ENCODE peak calls at places on chromosomes 4 and X, in four cellular contexts. U, I, Z and J are unnamed samples.
A peak's percentile ranks its signal among the peaks of the same experiment; 100 is the strongest.

GRCh38 chr4:8368061-8368481 is 72.5 kb downstream of the ACOX3 start:
- DNase-seq in U (no peak), I (no peak), Z (no peak), J (no peak)

GRCh38 chrX:72029473-72030411 is 102.0 kb downstream of the RTL5 start:
- DNase-seq in U (peak; percentile 17), I (no peak), Z (no peak), J (no peak)

GRCh38 chr4:102614801-102615200 is 113.6 kb downstream of the NFKB1 start:
- DNase-seq in U (no peak), I (no peak), Z (peak; percentile 26), J (no peak)

GRCh38 chr4:139692300-139693012 is 26.8 kb downstream of the MGST2 start:
- DNase-seq in U (no peak), I (no peak), Z (no peak), J (no peak)

GRCh38 chr4:8079916-8080753 is 78.5 kb downstream of the ABLIM2 start:
- DNase-seq in U (no peak), I (no peak), Z (no peak), J (no peak)

GRCh38 chr4:151850751-151851150 is 89.9 kb upstream of the GATB start:
- DNase-seq in U (peak; percentile 11), I (no peak), Z (no peak), J (no peak)

GRCh38 chr4:174865418-174865985 is 36.5 kb upstream of the GLRA3 start:
- DNase-seq in U (no peak), I (no peak), Z (no peak), J (no peak)

GRCh38 chrX:3346436-3347329 is at the start of gene MXRA5:
- DNase-seq in U (peak; percentile 15), I (no peak), Z (no peak), J (no peak)

GRCh38 chr4:76895619-76896018 is 2.3 kb downstream of the SOWAHB start:
- DNase-seq in U (no peak), I (no peak), Z (no peak), J (no peak)

GRCh38 chr4:24472514-24473308 is 111.6 kb downstream of the DHX15 start:
- DNase-seq in U (peak; percentile 85), I (peak; percentile 65), Z (peak; percentile 43), J (peak; percentile 75)

GRCh38 chrX:12779534-12779933 is 11.7 kb upstream of the PRPS2 start:
- DNase-seq in U (no peak), I (no peak), Z (no peak), J (no peak)

GRCh38 chr4:148369919-148370318 is 72.3 kb downstream of the NR3C2 start:
- DNase-seq in U (no peak), I (no peak), Z (no peak), J (no peak)

GRCh38 chrX:128906753-128907152 is 616.5 kb downstream of the SMARCA1 start:
- DNase-seq in U (no peak), I (no peak), Z (no peak), J (no peak)

GRCh38 chr4:87108142-87108546 is 112.3 kb downstream of the KLHL8 start:
- DNase-seq in U (peak; percentile 90), I (peak; percentile 20), Z (no peak), J (no peak)

GRCh38 chr4:62133498-62133897 is 933.4 kb downstream of the ADGRL3 start:
- DNase-seq in U (no peak), I (no peak), Z (no peak), J (no peak)

GRCh38 chrX:54064564-54064963 is 20.3 kb upstream of the PHF8 start:
- DNase-seq in U (no peak), I (no peak), Z (no peak), J (no peak)

GRCh38 chr4:146224331-146224966 is 10.1 kb downstream of the REELD1 start:
- DNase-seq in U (no peak), I (no peak), Z (no peak), J (no peak)

GRCh38 chr4:34178476-34178875 is 2065.8 kb downstream of the ARAP2 start:
- DNase-seq in U (no peak), I (no peak), Z (no peak), J (no peak)

GRCh38 chr4:4308800-4309441 is 18.9 kb downstream of the ZBTB49 start:
- DNase-seq in U (peak; percentile 39), I (no peak), Z (no peak), J (no peak)

GRCh38 chr4:82984459-82984858 is 26.2 kb downstream of the LIN54 start:
- DNase-seq in U (peak; percentile 45), I (peak; percentile 12), Z (no peak), J (no peak)

GRCh38 chr4:7625073-7625472 is 190.3 kb upstream of the PSAPL1 start:
- DNase-seq in U (no peak), I (no peak), Z (no peak), J (no peak)

GRCh38 chr4:26420903-26421302 is 69.4 kb downstream of the CCKAR start:
- DNase-seq in U (peak; percentile 34), I (no peak), Z (no peak), J (no peak)

GRCh38 chr4:94202769-94203168 is 4.9 kb upstream of the SMARCAD1 start:
- DNase-seq in U (no peak), I (no peak), Z (no peak), J (no peak)